ENCODE peak calls at places on chromosomes 1 and 21, in five cellular contexts. N, B, O, J and R are unnamed samples.

GRCh38 chr21:34351786-34352241 is 12.0 kb upstream of the KCNE2 start:
- DNase-seq in N (peak), J (no peak), B (peak), O (peak), R (peak)

GRCh38 chr21:43864806-43865470 is at the start of gene AGPAT3:
- DNase-seq in J (no peak), B (peak), N (no peak), O (no peak), R (no peak)

GRCh38 chr1:231420299-231420958 is 1.7 kb downstream of the EGLN1 start:
- DNase-seq in B (no peak), N (no peak), O (no peak), J (no peak), R (peak)

GRCh38 chr1:115507256-115507589 is 134.5 kb upstream of the VANGL1 start:
- DNase-seq in J (no peak), N (peak), B (peak), O (no peak), R (peak)

GRCh38 chr1:100137602-100138001 is 4.6 kb downstream of the TRMT13 start:
- DNase-seq in B (no peak), O (no peak), N (no peak), J (no peak), R (no peak)

GRCh38 chr21:35697321-35697808 is 363.0 kb downstream of the SETD4 start:
- DNase-seq in O (no peak), J (no peak), B (no peak), N (no peak), R (no peak)

GRCh38 chr1:59046730-59047157 is 250.2 kb upstream of the FGGY start:
- DNase-seq in N (no peak), J (no peak), B (no peak), O (peak), R (no peak)

GRCh38 chr21:17708541-17709265 is 96.0 kb upstream of the BTG3 start:
- DNase-seq in B (no peak), N (no peak), O (no peak), J (no peak), R (no peak)

GRCh38 chr1:35574655-35575400 is 1.7 kb downstream of the TFAP2E start:
- DNase-seq in B (no peak), O (no peak), J (peak), N (no peak), R (no peak)

GRCh38 chr1:39977202-39977601 is 22.3 kb downstream of the MFSD2A start:
- DNase-seq in J (no peak), B (no peak), N (no peak), O (no peak), R (no peak)

GRCh38 chr1:36323636-36324321 is at the start of gene EVA1B:
- DNase-seq in B (peak), N (peak), J (peak), O (no peak), R (peak)

GRCh38 chr1:205360166-205360565 is 3.4 kb upstream of the KLHDC8A start:
- DNase-seq in O (no peak), N (no peak), J (no peak), B (no peak), R (no peak)

GRCh38 chr1:24159366-24159765 is 16.4 kb upstream of the IL22RA1 start:
- DNase-seq in O (no peak), B (no peak), J (no peak), N (no peak), R (no peak)

GRCh38 chr1:40712405-40712944 is 21.0 kb downstream of the NFYC start:
- DNase-seq in O (no peak), N (no peak), J (no peak), B (no peak), R (no peak)

GRCh38 chr21:37276377-37276776 is 9.2 kb upstream of the VPS26C start:
- DNase-seq in J (no peak), N (no peak), O (no peak), B (no peak), R (no peak)

GRCh38 chr1:34928066-34928864 is 1.2 kb downstream of the DLGAP3 start:
- DNase-seq in O (no peak), B (no peak), N (no peak), J (no peak), R (no peak)

GRCh38 chr1:90246069-90246468 is 251.2 kb downstream of the ZNF326 start:
- DNase-seq in O (no peak), J (no peak), B (no peak), N (peak), R (no peak)

GRCh38 chr1:221487781-221488520 is 253.9 kb downstream of the DUSP10 start:
- DNase-seq in O (no peak), N (no peak), B (no peak), J (no peak), R (no peak)

GRCh38 chr1:45442272-45442671 is 48.7 kb downstream of the TESK2 start:
- DNase-seq in N (no peak), O (no peak), B (no peak), J (no peak), R (no peak)
- TF ChIP-seq SUZ12 in N (no peak), O (no peak), B (no peak), J (no peak), R (no peak)

GRCh38 chr1:216461466-216461865 is 38.2 kb upstream of the USH2A start:
- DNase-seq in B (no peak), J (no peak), N (no peak), O (no peak), R (no peak)

GRCh38 chr1:216459651-216460200 is 36.5 kb upstream of the USH2A start:
- DNase-seq in N (no peak), J (no peak), O (no peak), B (no peak), R (no peak)

GRCh38 chr1:216464489-216464888 is 41.2 kb upstream of the USH2A start:
- DNase-seq in N (peak), O (no peak), B (no peak), J (no peak), R (no peak)

GRCh38 chr1:216458807-216459206 is 35.6 kb upstream of the USH2A start:
- DNase-seq in N (no peak), B (no peak), O (no peak), J (no peak), R (no peak)

DNA sequence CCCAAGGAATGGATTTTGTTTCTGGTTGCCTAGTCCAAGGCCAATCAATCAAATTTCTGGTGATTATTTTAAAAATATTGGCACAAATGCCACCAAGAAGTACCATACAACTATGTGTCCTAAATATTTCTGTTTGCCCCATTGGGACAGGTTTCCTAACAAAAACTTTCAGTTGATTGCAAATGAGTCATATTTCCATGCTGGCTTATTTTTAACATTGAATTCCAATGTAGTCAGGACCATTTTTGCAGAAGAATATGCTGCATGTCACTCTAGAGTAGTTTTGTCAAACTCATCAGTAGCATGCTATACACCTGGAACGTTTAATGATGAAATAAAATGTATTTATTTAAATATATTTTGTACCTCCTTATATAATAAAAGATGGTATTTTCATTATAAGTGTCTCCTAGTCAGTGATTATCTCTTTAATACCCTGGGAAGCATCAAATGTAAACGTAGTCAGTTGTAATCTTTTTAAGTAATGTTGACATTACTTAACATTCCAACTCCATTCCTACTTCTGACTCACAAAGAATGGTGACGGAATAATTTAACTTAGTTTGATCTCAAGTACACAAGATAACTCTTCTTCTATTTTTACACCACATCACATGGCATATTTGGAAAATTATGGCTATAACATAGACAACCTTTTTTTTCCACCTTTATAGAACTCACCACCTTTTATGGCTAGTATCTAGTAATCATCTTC is 39.0 kb upstream of the USH2A start:
- DNase-seq in O (no peak), B (no peak), J (no peak), N (no peak), R (no peak)
- TF ChIP-seq SUZ12 in O (no peak), B (no peak), J (no peak), N (no peak), R (no peak)

GRCh38 chr1:94804442-94804837 is 15.7 kb upstream of the SLC44A3 start:
- DNase-seq in J (no peak), B (no peak), O (no peak), N (no peak), R (no peak)

GRCh38 chr1:94807742-94808491 is 12.2 kb upstream of the SLC44A3 start:
- DNase-seq in N (peak), J (no peak), O (no peak), B (no peak), R (no peak)

GRCh38 chr1:94803517-94804441 is 16.4 kb upstream of the SLC44A3 start:
- DNase-seq in B (no peak), J (no peak), N (peak), O (no peak), R (no peak)

GRCh38 chr1:94806451-94806861 is 13.7 kb upstream of the SLC44A3 start:
- DNase-seq in J (no peak), N (no peak), B (no peak), O (no peak), R (no peak)

DNA sequence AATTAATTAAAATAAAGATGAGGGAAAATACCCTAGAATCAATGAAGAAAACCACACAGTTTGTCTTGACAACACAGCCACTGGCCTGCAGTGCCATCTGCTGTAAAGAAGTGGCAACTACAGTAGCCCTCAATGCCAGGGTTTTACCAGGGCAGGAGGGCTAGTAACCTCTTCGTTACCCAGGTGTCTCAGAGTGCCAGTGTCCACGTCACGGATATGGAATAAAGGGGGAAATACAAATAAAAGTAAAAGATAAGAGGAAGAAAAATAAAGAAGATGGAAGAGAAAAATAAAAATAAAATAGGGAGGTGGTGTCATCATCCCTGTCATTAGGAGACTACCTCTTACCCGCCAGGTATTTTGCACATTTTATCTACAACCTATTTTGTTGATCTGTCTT is 14.2 kb upstream of the SLC44A3 start:
- DNase-seq in N (peak), O (no peak), B (peak), J (peak), R (peak)
- TF ChIP-seq SUZ12 in N (no peak), O (no peak), B (no peak), J (no peak), R (no peak)

GRCh38 chr1:15141933-15142647 is 11.5 kb upstream of the TMEM51 start:
- DNase-seq in J (no peak), N (no peak), B (no peak), O (no peak), R (no peak)

GRCh38 chr1:15145327-15145726 is 8.2 kb upstream of the TMEM51 start:
- DNase-seq in O (no peak), J (no peak), N (peak), B (no peak), R (no peak)

GRCh38 chr1:15137807-15138206 is 15.7 kb upstream of the TMEM51 start:
- DNase-seq in O (no peak), N (no peak), J (no peak), B (no peak), R (no peak)

GRCh38 chr1:15134285-15134684 is 19.3 kb upstream of the TMEM51 start:
- DNase-seq in O (no peak), J (no peak), B (no peak), N (no peak), R (no peak)

GRCh38 chr1:15139654-15140350 is 13.7 kb upstream of the TMEM51 start:
- DNase-seq in B (no peak), N (peak), J (peak), O (no peak), R (no peak)
- TF ChIP-seq SUZ12 in B (no peak), N (no peak), J (no peak), O (no peak), R (no peak)

GRCh38 chr1:225191199-225191753 is 236.6 kb downstream of the LBR start:
- DNase-seq in O (no peak), B (no peak), J (no peak), N (no peak), R (no peak)
- TF ChIP-seq SUZ12 in O (no peak), B (no peak), J (no peak), N (no peak), R (no peak)

GRCh38 chr1:180898441-180899219 is 14.1 kb upstream of the KIAA1614 start:
- DNase-seq in O (no peak), B (no peak), J (peak), N (no peak), R (no peak)
- TF ChIP-seq SUZ12 in O (no peak), B (no peak), J (no peak), N (no peak), R (no peak)